ENCODE peak calls at places on chromosome 14, in ten cellular contexts. F is fibroblast of lung; T is fibroblast of the conjunctiva; G is PC-3; R is central memory CD4-positive, alpha-beta T cell; B is AG10803; J is germinal center; Y is naive B cell; Q is cardiac muscle cell; I is T-helper 1 cell. K is an unnamed sample.

GRCh38 chr14:29741909-29742401 is 185.7 kb downstream of the PRKD1 start:
- DNase-seq in J (no peak), G (no peak), R (no peak), Y (no peak), I (no peak), B (peak), T (no peak), F (peak), Q (no peak), K (no peak)

GRCh38 chr14:72472845-72473244 is 421.1 kb downstream of the DPF3 start:
- DNase-seq in T (no peak), J (no peak), B (no peak), G (peak), F (peak), R (no peak), I (no peak), Y (no peak), Q (no peak), K (no peak)

GRCh38 chr14:38080696-38081095 is 127.0 kb upstream of the SSTR1 start:
- DNase-seq in I (no peak), R (no peak), F (no peak), B (no peak), J (no peak), T (no peak), Q (no peak), G (no peak), Y (no peak), K (no peak)

GRCh38 chr14:91138511-91139359 is 24.9 kb downstream of the DGLUCY start:
- DNase-seq in G (peak), R (peak), B (peak), T (no peak), I (no peak), F (peak), J (peak), Y (peak), Q (no peak), K (peak)

GRCh38 chr14:23219075-23219474 is 18.7 kb upstream of the RNF212B start:
- DNase-seq in F (no peak), I (no peak), R (no peak), B (no peak), Q (no peak), T (no peak), Y (no peak), J (no peak), G (no peak), K (no peak)

GRCh38 chr14:101780390-101780789 is 18.9 kb downstream of the PPP2R5C start:
- DNase-seq in Q (no peak), I (no peak), F (no peak), G (no peak), Y (no peak), R (no peak), T (no peak), J (no peak), B (no peak), K (no peak)

GRCh38 chr14:52871606-52872005 is 79.2 kb downstream of the FERMT2 start:
- DNase-seq in I (no peak), G (peak), B (no peak), Y (no peak), T (no peak), F (no peak), R (no peak), Q (no peak), J (no peak), K (no peak)

GRCh38 chr14:101273091-101273490 is 288.2 kb upstream of the DIO3 start:
- DNase-seq in F (no peak), Q (no peak), J (no peak), G (no peak), I (no peak), T (no peak), Y (no peak), B (no peak), R (no peak), K (no peak)

GRCh38 chr14:22333408-22334274 is 255.4 kb downstream of the DAD1 start:
- DNase-seq in Q (no peak), J (no peak), B (peak), T (no peak), I (no peak), G (peak), F (peak), Y (no peak), R (no peak), K (no peak)

GRCh38 chr14:104063998-104064397 is 21.5 kb upstream of the ASPG start:
- DNase-seq in Q (no peak), T (no peak), I (no peak), G (no peak), F (no peak), Y (no peak), R (no peak), B (no peak), J (no peak), K (no peak)

GRCh38 chr14:55438066-55438683 is 2.2 kb downstream of the TBPL2 start:
- DNase-seq in B (peak), Q (peak), T (peak), I (no peak), R (no peak), J (peak), Y (no peak), G (peak), F (peak), K (no peak)

GRCh38 chr14:69133206-69134125 is 19.5 kb downstream of the DCAF5 start:
- DNase-seq in Y (no peak), F (peak), R (no peak), J (no peak), B (peak), G (peak), T (peak), I (no peak), Q (no peak), K (no peak)

GRCh38 chr14:71403673-71404072 is 496.4 kb downstream of the PCNX1 start:
- DNase-seq in G (peak), Q (no peak), Y (peak), T (no peak), J (peak), B (no peak), R (peak), I (no peak), F (peak), K (peak)

GRCh38 chr14:103516426-103517171 is 6.0 kb downstream of the CKB start:
- DNase-seq in T (no peak), J (no peak), F (no peak), G (no peak), R (no peak), Y (no peak), B (no peak), I (no peak), Q (peak), K (no peak)

K was measured in T-cell.